ENCODE peak calls at places on chromosomes 16 and 17, in seven cellular contexts. L is SK-N-SH, E is K562, Z is H1, G is HCT116, U is HepG2, W is GM12878. O is an unnamed sample. For H3K4me1, the result is how much of the 10 kb centered on the place peaks cover.

GRCh38 chr16:68086336-68086821 is 1.2 kb downstream of the NFATC3 start:
- DNase-seq in L (peak), E (peak), Z (no peak), G (no peak), U (peak), W (no peak), O (no peak)

GRCh38 chr17:83181991-83182619 is 102.7 kb downstream of the METRNL start:
- DNase-seq in L (no peak), E (no peak), Z (no peak), G (no peak), U (no peak), W (no peak), O (no peak)

GRCh38 chr17:54945671-54946070 is 22.8 kb downstream of the COX11 start:
- DNase-seq in L (no peak), E (no peak), Z (no peak), G (no peak), U (no peak), W (no peak), O (no peak)

GRCh38 chr17:72305472-72305871 is 184.7 kb downstream of the SOX9 start:
- DNase-seq in L (no peak), E (no peak), Z (no peak), G (no peak), U (no peak), W (no peak), O (no peak)

GRCh38 chr17:31582151-31582907 is 190.9 kb downstream of the RAB11FIP4 start:
- DNase-seq in L (no peak), E (no peak), Z (no peak), G (no peak), U (no peak), W (peak), O (no peak)

GRCh38 chr16:82995927-82996441 is 369.2 kb downstream of the CDH13 start:
- DNase-seq in L (no peak), E (no peak), Z (no peak), G (no peak), U (no peak), W (no peak), O (no peak)

GRCh38 chr16:59370717-59371116 is 636.6 kb upstream of the GOT2 start:
- DNase-seq in L (no peak), E (no peak), Z (no peak), G (no peak), U (no peak), W (no peak), O (no peak)

GRCh38 chr16:1961651-1962067 is 2.3 kb downstream of the NDUFB10 start:
- DNase-seq in L (no peak), E (no peak), Z (no peak), G (no peak), U (peak), W (no peak), O (no peak)

GRCh38 chr16:48124266-48124665 is 31.5 kb downstream of the ABCC12 start:
- DNase-seq in L (no peak), E (no peak), Z (no peak), G (no peak), U (no peak), W (no peak), O (no peak)

GRCh38 chr17:83062011-83062817 is 17.2 kb upstream of the METRNL start:
- DNase-seq in L (peak), E (no peak), Z (no peak), G (no peak), U (no peak), W (no peak), O (no peak)

GRCh38 chr17:69326302-69327059 is 452 bp downstream of the ABCA5 start:
- DNase-seq in L (no peak), E (no peak), Z (no peak), G (no peak), U (peak), W (no peak), O (no peak)

GRCh38 chr17:72705905-72706395 is 386.5 kb downstream of the SLC39A11 start:
- DNase-seq in L (no peak), E (no peak), Z (no peak), G (no peak), U (no peak), W (no peak), O (no peak)

GRCh38 chr17:1961187-1961586 is 63.9 kb downstream of the RTN4RL1 start:
- DNase-seq in L (no peak), E (peak), Z (no peak), G (no peak), U (no peak), W (no peak), O (peak)

GRCh38 chr16:10584956-10585561 is 4.7 kb upstream of the EMP2 start:
- DNase-seq in L (no peak), E (no peak), Z (no peak), G (no peak), U (no peak), W (no peak), O (no peak)

GRCh38 chr16:73739049-73739769 is 557.4 kb upstream of the PSMD7 start:
- DNase-seq in L (no peak), E (no peak), Z (no peak), G (no peak), U (no peak), W (no peak), O (no peak)

GRCh38 chr17:82670661-82671060 is 22.4 kb upstream of the WDR45B start:
- DNase-seq in L (no peak), E (no peak), Z (no peak), G (no peak), U (no peak), W (no peak), O (no peak)

GRCh38 chr17:76643553-76644148 is at the start of gene ST6GALNAC1:
- DNase-seq in L (no peak), E (peak), Z (no peak), G (no peak), U (no peak), W (no peak), O (no peak)

GRCh38 chr17:20125724-20126123 is 116.6 kb downstream of the SPECC1 start:
- DNase-seq in L (no peak), E (no peak), Z (no peak), G (no peak), U (no peak), W (no peak), O (no peak)

GRCh38 chr17:6775871-6776405 is at the start of gene FBXO39:
- DNase-seq in L (no peak), E (no peak), Z (no peak), G (no peak), U (no peak), W (no peak), O (no peak)

GRCh38 chr17:1111599-1112443 is 68.0 kb downstream of the ABR start:
- DNase-seq in L (peak), E (no peak), Z (no peak), G (no peak), U (no peak), W (no peak), O (no peak)

GRCh38 chr17:17269926-17270773 is 10.9 kb downstream of the COPS3 start:
- DNase-seq in L (no peak), E (no peak), Z (no peak), G (peak), U (peak), W (no peak), O (peak)

GRCh38 chr17:21164226-21165019 is 37.7 kb downstream of the DHRS7B start:
- DNase-seq in L (no peak), E (no peak), Z (no peak), G (no peak), U (no peak), W (no peak), O (no peak)

GRCh38 chr16:66881014-66881417 is 701 bp downstream of the PDP2 start:
- DNase-seq in L (no peak), E (no peak), Z (no peak), G (no peak), U (no peak), W (no peak), O (no peak)

GRCh38 chr17:54992797-54993639 is 24.5 kb downstream of the STXBP4 start:
- DNase-seq in L (peak), E (peak), Z (no peak), G (peak), U (peak), W (no peak), O (peak)

GRCh38 chr16:81238296-81239011 is at the start of gene BCO1:
- DNase-seq in L (no peak), E (no peak), Z (no peak), G (no peak), U (peak), W (no peak), O (peak)

GRCh38 chr17:27513849-27514248 is 57.6 kb downstream of the KSR1 start:
- DNase-seq in L (no peak), E (no peak), Z (no peak), G (no peak), U (no peak), W (no peak), O (no peak)

GRCh38 chr17:48497103-48497502 is 33.7 kb downstream of the HOXB1 start:
- DNase-seq in L (no peak), E (no peak), Z (no peak), G (no peak), U (no peak), W (no peak), O (no peak)

GRCh38 chr16:4783251-4783950 is 4.7 kb downstream of the SEPTIN12 start:
- DNase-seq in L (no peak), E (no peak), Z (no peak), G (no peak), U (no peak), W (no peak), O (no peak)

GRCh38 chr17:12047977-12048376 is 27.3 kb downstream of the MAP2K4 start:
- DNase-seq in L (no peak), E (no peak), Z (no peak), G (no peak), U (no peak), W (no peak), O (no peak)

GRCh38 chr16:70342016-70342415 is 4.7 kb upstream of the DDX19A start:
- DNase-seq in L (no peak), E (no peak), Z (no peak), G (no peak), U (no peak), W (no peak), O (no peak)

GRCh38 chr17:66337268-66337667 is 34.9 kb downstream of the PRKCA start:
- DNase-seq in L (no peak), E (no peak), Z (no peak), G (no peak), U (no peak), W (no peak), O (no peak)

GRCh38 chr17:81701288-81702071 is 1.7 kb upstream of the MRPL12 start:
- DNase-seq in L (no peak), E (peak), Z (no peak), G (no peak), U (no peak), W (no peak), O (no peak)

GRCh38 chr16:24497405-24497804 is 42.0 kb upstream of the RBBP6 start:
- DNase-seq in L (no peak), E (no peak), Z (no peak), G (no peak), U (no peak), W (no peak), O (no peak)

GRCh38 chr17:44197980-44198720 is 1.5 kb downstream of the ATXN7L3 start:
- DNase-seq in L (no peak), E (peak), Z (no peak), G (peak), U (no peak), W (no peak), O (no peak)

GRCh38 chr17:75525806-75526554 is 483 bp downstream of the LLGL2 start:
- DNase-seq in L (peak), E (no peak), Z (no peak), G (no peak), U (peak), W (no peak), O (no peak)

GRCh38 chr16:57592591-57593003 is 35.8 kb upstream of the ADGRG1 start:
- DNase-seq in L (no peak), E (no peak), Z (no peak), G (no peak), U (no peak), W (no peak), O (no peak)

GRCh38 chr16:56965149-56965938 is 3.6 kb downstream of the CETP start:
- DNase-seq in L (no peak), E (no peak), Z (no peak), G (no peak), U (no peak), W (no peak), O (no peak)

GRCh38 chr16:64711026-64711425 is 410.8 kb downstream of the CDH11 start:
- DNase-seq in L (no peak), E (no peak), Z (no peak), G (no peak), U (no peak), W (no peak), O (no peak)

GRCh38 chr17:68255731-68256538 is 8.1 kb downstream of the AMZ2 start:
- DNase-seq in L (no peak), E (peak), Z (no peak), G (no peak), U (peak), W (no peak), O (no peak)
- H3K4me1 ChIP-seq in L (under half), E (under half), Z (under half), G (under half), U (under half), W (under half), O (under half)

DNA sequence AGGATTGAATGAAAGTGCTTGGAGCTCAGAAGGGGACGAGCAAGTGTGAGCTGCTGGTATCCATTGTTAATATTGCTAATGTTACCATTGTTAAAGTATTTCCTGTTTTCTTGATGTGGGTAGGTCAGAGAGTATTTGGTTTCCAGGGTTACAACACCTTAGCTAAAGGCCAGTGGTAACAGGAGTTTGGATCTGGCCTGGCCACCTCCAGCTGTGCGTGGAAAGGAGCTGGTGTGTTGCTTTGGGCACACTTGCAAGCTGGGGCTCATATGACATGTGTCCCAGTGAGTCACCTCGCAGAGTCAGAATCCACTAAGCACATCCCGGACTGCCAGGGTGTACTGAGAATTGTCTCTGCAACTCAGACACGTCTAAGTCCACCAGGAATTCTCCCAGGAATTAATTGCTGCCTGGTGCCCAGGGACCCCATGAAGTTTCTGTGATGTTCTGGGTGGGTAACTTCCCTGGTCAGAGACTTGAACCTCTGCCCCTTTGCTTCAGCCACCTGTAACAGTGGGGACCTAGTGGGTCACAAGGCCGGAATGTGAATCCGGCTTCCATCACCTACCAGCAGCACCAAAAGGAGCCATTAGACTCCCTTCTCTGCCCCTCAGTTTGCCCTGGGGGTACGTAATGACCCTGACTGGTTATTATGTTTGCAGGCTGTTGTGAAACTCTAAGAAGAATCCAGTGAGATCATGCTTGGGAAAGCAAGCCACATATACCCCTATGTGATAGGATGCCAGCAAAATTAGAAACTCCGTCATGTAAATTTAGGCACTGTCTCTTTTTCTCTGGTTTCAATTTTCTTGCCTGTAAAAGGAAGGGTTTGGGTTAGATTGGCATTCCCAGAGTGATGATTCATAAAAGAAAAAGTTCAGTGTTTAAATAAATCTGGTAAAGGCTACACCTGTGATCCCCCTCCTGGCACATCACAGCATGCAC is 12.8 kb downstream of the SLC6A2 start:
- DNase-seq in L (no peak), E (no peak), Z (peak), G (no peak), U (peak), W (no peak), O (no peak)
- TF ChIP-seq YY1 in L (no peak), E (no peak), Z (no peak), G (no peak), U (no peak), W (no peak), O (no peak)

DNA sequence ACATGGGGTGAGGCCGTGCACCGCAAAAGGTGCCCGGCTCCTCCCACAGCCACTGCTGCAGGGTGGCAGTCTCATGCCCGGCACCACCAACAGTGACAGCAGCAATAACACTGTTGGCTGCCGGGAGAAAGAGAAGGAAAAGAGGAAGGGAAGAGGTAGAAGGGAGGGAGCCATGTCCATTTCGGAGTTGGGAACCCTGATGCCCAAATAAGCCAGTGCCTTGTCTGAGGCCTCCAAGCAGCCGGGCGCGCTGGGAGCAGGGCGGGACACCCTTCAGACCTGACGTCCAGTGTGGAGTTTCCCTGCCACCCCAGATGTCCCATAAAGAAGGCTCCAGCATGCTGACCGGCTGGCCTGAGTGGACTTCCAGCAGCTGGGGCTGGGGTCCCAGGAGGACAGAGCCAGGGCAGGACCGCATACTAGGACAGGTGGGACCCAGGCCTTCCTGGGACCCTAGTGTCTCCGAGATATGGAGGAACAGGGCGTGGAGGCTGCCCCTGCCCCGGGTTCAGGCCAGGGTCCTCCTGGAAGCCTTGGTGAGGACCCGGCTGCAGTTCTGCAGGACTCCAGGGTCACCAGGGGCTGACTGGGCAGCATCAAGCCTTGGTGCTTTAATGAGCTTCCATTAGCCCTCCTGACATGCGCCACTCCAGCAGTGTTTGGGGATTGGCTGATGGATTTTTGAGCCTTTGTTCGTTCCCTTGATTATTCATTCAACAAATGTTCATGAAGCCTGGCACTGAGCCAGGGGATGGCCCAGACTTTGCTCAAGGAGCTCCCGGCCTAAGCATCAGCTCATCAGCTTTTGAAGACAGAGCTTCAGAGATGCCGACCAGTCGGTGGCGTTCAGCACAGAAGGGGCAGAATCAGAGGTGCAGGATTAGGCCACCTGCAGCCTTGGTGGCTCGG is 223.6 kb upstream of the CIBAR2 start:
- DNase-seq in L (no peak), E (no peak), Z (no peak), G (no peak), U (no peak), W (no peak), O (no peak)
- H3K4me1 ChIP-seq in L (under half), E (half or more), Z (under half), G (under half), U (under half), W (under half), O (under half)

GRCh38 chr17:56778898-56779297 is 54.8 kb downstream of the C17orf67 start:
- DNase-seq in L (no peak), E (no peak), Z (no peak), G (no peak), U (no peak), W (no peak), O (no peak)
- TF ChIP-seq YY1 in L (no peak), E (no peak), Z (no peak), G (no peak), U (no peak), W (no peak), O (no peak)